ENCODE peak calls at places on chromosomes 1 and 21, in eight cellular contexts. P is T follicular helper cell; A is HFF-Myc; B is NCI-H1092 treated with DMSO at 0.1 percent for 48 hours; V is fibroblast of mammary gland; I is stimulated activated CD4-positive, alpha-beta T cell treated with anti-CD3 and anti-CD28 coated beads, Interleukin-12 subunit alpha, Interleukin-12 subunit beta, amount 100 ng/mL, for 48 hours; Q is activated naive CD8-positive, alpha-beta T cell treated with anti-CD3 and anti-CD28 coated beads, Interleukin-2, amount 50 U/mL, for 16 hours; K is iris pigment epithelial cell. Y is an unnamed sample.

GRCh38 chr1:7679873-7680790 is 91.0 kb upstream of the VAMP3 start:
- DNase-seq in P (peak), K (peak), V (no peak), Q (peak), I (peak), A (no peak), B (peak), Y (peak)

GRCh38 chr21:17495680-17496079 is 17.2 kb upstream of the CXADR start:
- DNase-seq in A (no peak), V (peak), I (no peak), Q (no peak), K (peak), P (no peak), B (no peak), Y (peak)

GRCh38 chr1:66575739-66576138 is 41.8 kb downstream of the SGIP1 start:
- DNase-seq in V (peak), Q (no peak), A (peak), B (no peak), P (no peak), I (no peak), K (peak), Y (peak)

GRCh38 chr1:178492341-178492740 is 4.4 kb downstream of the CLEC20A start:
- DNase-seq in Q (no peak), B (no peak), K (no peak), I (no peak), A (no peak), V (no peak), P (no peak), Y (no peak)

GRCh38 chr1:90707363-90707710 is 9.8 kb downstream of the BARHL2 start:
- DNase-seq in P (no peak), V (peak), I (no peak), K (peak), Q (no peak), A (no peak), B (no peak), Y (peak)

GRCh38 chr21:45330075-45330781 is 42.5 kb upstream of the POFUT2 start:
- DNase-seq in Q (no peak), P (no peak), K (peak), B (no peak), I (no peak), V (peak), A (no peak), Y (peak)

GRCh38 chr1:221933814-221934213 is 191.9 kb upstream of the DUSP10 start:
- DNase-seq in K (no peak), A (no peak), B (no peak), P (no peak), Q (no peak), I (no peak), V (no peak), Y (no peak)

GRCh38 chr21:42991992-42992740 is 17.8 kb downstream of the PKNOX1 start:
- DNase-seq in K (peak), B (no peak), I (no peak), Q (no peak), V (peak), P (no peak), A (peak), Y (peak)

GRCh38 chr1:158893654-158894053 is 37.7 kb upstream of the PYHIN1 start:
- DNase-seq in A (no peak), K (no peak), I (no peak), B (no peak), Q (no peak), V (no peak), P (no peak), Y (no peak)